ENCODE peak calls at places on chromosomes 13 and 19, in four cellular contexts. One of them, this sample, is unnamed.

GRCh38 chr13:45849408-45849807 is 2.1 kb downstream of the SIAH3 start:
- DNase-seq in heart right ventricle: no peak
- DNase-seq in colonic mucosa: no peak
- DNase-seq in AG04450: no peak
- DNase-seq in this sample: no peak

GRCh38 chr19:45045671-45046353 is 7.0 kb downstream of the CLASRP start:
- DNase-seq in heart right ventricle: no peak
- DNase-seq in colonic mucosa: no peak
- DNase-seq in AG04450: no peak
- DNase-seq in this sample: no peak

GRCh38 chr19:30696514-30696913 is 324.3 kb downstream of the ZNF536 start:
- DNase-seq in colonic mucosa: no peak
- DNase-seq in AG04450: no peak
- DNase-seq in heart right ventricle: no peak
- DNase-seq in this sample: no peak

GRCh38 chr13:105598551-105598950 is 936.9 kb downstream of the EFNB2 start:
- DNase-seq in colonic mucosa: no peak
- DNase-seq in heart right ventricle: no peak
- DNase-seq in AG04450: no peak
- DNase-seq in this sample: no peak

GRCh38 chr13:65188691-65189090 is 2041.4 kb downstream of the PCDH9 start:
- DNase-seq in heart right ventricle: no peak
- DNase-seq in AG04450: no peak
- DNase-seq in colonic mucosa: no peak
- DNase-seq in this sample: no peak

GRCh38 chr19:17011485-17011884 is 15.1 kb downstream of the CPAMD8 start:
- DNase-seq in colonic mucosa: no peak
- DNase-seq in heart right ventricle: no peak
- DNase-seq in AG04450: no peak
- DNase-seq in this sample: no peak

GRCh38 chr19:3275068-3275582 is 50.7 kb downstream of the CELF5 start:
- DNase-seq in colonic mucosa: no peak
- DNase-seq in heart right ventricle: no peak
- DNase-seq in AG04450: no peak
- DNase-seq in this sample: no peak

GRCh38 chr19:47514151-47514868 is 553 bp downstream of the NAPA start:
- DNase-seq in AG04450: no peak
- DNase-seq in colonic mucosa: peak
- DNase-seq in heart right ventricle: no peak
- DNase-seq in this sample: no peak

GRCh38 chr13:34156841-34157365 is 339.0 kb downstream of the RFC3 start:
- DNase-seq in heart right ventricle: peak
- DNase-seq in colonic mucosa: peak
- DNase-seq in AG04450: peak
- DNase-seq in this sample: peak

GRCh38 chr13:76463314-76463713 is 422.9 kb downstream of the KCTD12 start:
- DNase-seq in colonic mucosa: no peak
- DNase-seq in heart right ventricle: no peak
- DNase-seq in AG04450: no peak
- DNase-seq in this sample: no peak

GRCh38 chr19:29771708-29772415 is 39.9 kb upstream of the CCNE1 start:
- DNase-seq in heart right ventricle: peak
- DNase-seq in AG04450: peak
- DNase-seq in colonic mucosa: peak
- DNase-seq in this sample: no peak

GRCh38 chr19:15631817-15632216 is 8.9 kb upstream of the CYP4F3 start:
- DNase-seq in heart right ventricle: no peak
- DNase-seq in colonic mucosa: no peak
- DNase-seq in AG04450: no peak
- DNase-seq in this sample: peak

GRCh38 chr13:100879255-100879654 is 204.7 kb upstream of the TMTC4 start:
- DNase-seq in AG04450: no peak
- DNase-seq in heart right ventricle: no peak
- DNase-seq in colonic mucosa: no peak
- DNase-seq in this sample: no peak

GRCh38 chr13:52179925-52180324 is 20.5 kb upstream of the NEK3 start:
- DNase-seq in AG04450: no peak
- DNase-seq in colonic mucosa: no peak
- DNase-seq in heart right ventricle: no peak
- DNase-seq in this sample: no peak

GRCh38 chr13:93375491-93375890 is 148.9 kb downstream of the GPC6 start:
- DNase-seq in heart right ventricle: no peak
- DNase-seq in AG04450: no peak
- DNase-seq in colonic mucosa: no peak
- DNase-seq in this sample: no peak

GRCh38 chr13:35720690-35721554 is 244.4 kb upstream of the MAB21L1 start:
- DNase-seq in heart right ventricle: peak
- DNase-seq in colonic mucosa: peak
- DNase-seq in AG04450: no peak
- DNase-seq in this sample: no peak

GRCh38 chr13:99299545-99300341 is 7.5 kb downstream of the GPR183 start:
- DNase-seq in colonic mucosa: no peak
- DNase-seq in heart right ventricle: no peak
- DNase-seq in AG04450: no peak
- DNase-seq in this sample: no peak

GRCh38 chr19:36255316-36255715 is 40.4 kb downstream of the ZNF146 start:
- DNase-seq in colonic mucosa: no peak
- DNase-seq in AG04450: no peak
- DNase-seq in heart right ventricle: no peak
- DNase-seq in this sample: no peak

GRCh38 chr19:57233207-57233606 is 2.4 kb downstream of the AURKC start:
- DNase-seq in heart right ventricle: no peak
- DNase-seq in colonic mucosa: no peak
- DNase-seq in AG04450: no peak
- DNase-seq in this sample: no peak

GRCh38 chr13:65825039-65825438 is 1405.1 kb downstream of the PCDH9 start:
- DNase-seq in heart right ventricle: no peak
- DNase-seq in colonic mucosa: no peak
- DNase-seq in AG04450: no peak
- DNase-seq in this sample: no peak

GRCh38 chr13:29546662-29547061 is 48.8 kb downstream of the SLC7A1 start:
- DNase-seq in heart right ventricle: no peak
- DNase-seq in AG04450: no peak
- DNase-seq in colonic mucosa: no peak
- DNase-seq in this sample: no peak

GRCh38 chr19:18346091-18346490 is 5.7 kb downstream of the PGPEP1 start:
- DNase-seq in heart right ventricle: no peak
- DNase-seq in AG04450: no peak
- DNase-seq in colonic mucosa: peak
- DNase-seq in this sample: no peak

GRCh38 chr13:29583073-29583785 is 12.3 kb downstream of the SLC7A1 start:
- DNase-seq in AG04450: no peak
- DNase-seq in heart right ventricle: no peak
- DNase-seq in colonic mucosa: peak
- DNase-seq in this sample: no peak

GRCh38 chr13:97982286-97982685 is 28.8 kb downstream of the IPO5 start:
- DNase-seq in heart right ventricle: no peak
- DNase-seq in colonic mucosa: no peak
- DNase-seq in AG04450: no peak
- DNase-seq in this sample: no peak

GRCh38 chr19:43464089-43464775 is 1.2 kb downstream of the LYPD3 start:
- DNase-seq in heart right ventricle: peak
- DNase-seq in AG04450: no peak
- DNase-seq in colonic mucosa: peak
- DNase-seq in this sample: no peak

GRCh38 chr13:33994198-33994597 is 176.2 kb downstream of the RFC3 start:
- DNase-seq in AG04450: no peak
- DNase-seq in colonic mucosa: no peak
- DNase-seq in heart right ventricle: no peak
- DNase-seq in this sample: no peak

GRCh38 chr19:57583521-57584416 is at the start of gene ZIK1:
- DNase-seq in colonic mucosa: peak
- DNase-seq in AG04450: peak
- DNase-seq in heart right ventricle: peak
- DNase-seq in this sample: peak

GRCh38 chr19:56603829-56604228 is 8.7 kb downstream of the ZNF71 start:
- DNase-seq in heart right ventricle: no peak
- DNase-seq in colonic mucosa: no peak
- DNase-seq in AG04450: no peak
- DNase-seq in this sample: no peak

GRCh38 chr13:44576396-44577235 is 486 bp upstream of the TSC22D1 start:
- DNase-seq in heart right ventricle: no peak
- DNase-seq in colonic mucosa: no peak
- DNase-seq in AG04450: no peak
- DNase-seq in this sample: no peak

GRCh38 chr19:35090160-35090794 is 25.3 kb upstream of the FXYD3 start:
- DNase-seq in AG04450: no peak
- DNase-seq in colonic mucosa: peak
- DNase-seq in heart right ventricle: peak
- DNase-seq in this sample: no peak

GRCh38 chr19:35086455-35086854 is 29.2 kb upstream of the FXYD3 start:
- DNase-seq in heart right ventricle: no peak
- DNase-seq in AG04450: no peak
- DNase-seq in colonic mucosa: no peak
- DNase-seq in this sample: no peak

GRCh38 chr19:35089554-35089953 is 26.1 kb upstream of the FXYD3 start:
- DNase-seq in colonic mucosa: no peak
- DNase-seq in heart right ventricle: no peak
- DNase-seq in AG04450: no peak
- DNase-seq in this sample: no peak

GRCh38 chr19:35087393-35087792 is 28.2 kb upstream of the FXYD3 start:
- DNase-seq in heart right ventricle: no peak
- DNase-seq in AG04450: no peak
- DNase-seq in colonic mucosa: no peak
- DNase-seq in this sample: no peak

GRCh38 chr19:35088514-35088913 is 27.1 kb upstream of the FXYD3 start:
- DNase-seq in heart right ventricle: no peak
- DNase-seq in AG04450: peak
- DNase-seq in colonic mucosa: no peak
- DNase-seq in this sample: no peak
- TF ChIP-seq CTCF in heart right ventricle: no peak
- TF ChIP-seq CTCF in AG04450: peak
- TF ChIP-seq CTCF in colonic mucosa: no peak
- TF ChIP-seq CTCF in this sample: no peak

GRCh38 chr13:47112205-47112896 is 215.5 kb upstream of the HTR2A start:
- DNase-seq in colonic mucosa: no peak
- DNase-seq in AG04450: no peak
- DNase-seq in heart right ventricle: no peak
- DNase-seq in this sample: no peak

GRCh38 chr13:47110833-47111240 is 214.0 kb upstream of the HTR2A start:
- DNase-seq in colonic mucosa: no peak
- DNase-seq in heart right ventricle: no peak
- DNase-seq in AG04450: no peak
- DNase-seq in this sample: no peak

GRCh38 chr13:47114030-47114429 is 217.2 kb upstream of the HTR2A start:
- DNase-seq in colonic mucosa: no peak
- DNase-seq in heart right ventricle: no peak
- DNase-seq in AG04450: peak
- DNase-seq in this sample: no peak

GRCh38 chr13:47111499-47111898 is 214.6 kb upstream of the HTR2A start:
- DNase-seq in colonic mucosa: no peak
- DNase-seq in AG04450: no peak
- DNase-seq in heart right ventricle: no peak
- DNase-seq in this sample: no peak

GRCh38 chr13:47112900-47113299 is 216.0 kb upstream of the HTR2A start:
- DNase-seq in AG04450: no peak
- DNase-seq in heart right ventricle: no peak
- DNase-seq in colonic mucosa: no peak
- DNase-seq in this sample: no peak
- H3K27ac ChIP-seq in AG04450: no peak
- H3K27ac ChIP-seq in heart right ventricle: no peak
- H3K27ac ChIP-seq in colonic mucosa: no peak
- H3K27ac ChIP-seq in this sample: no peak

DNA sequence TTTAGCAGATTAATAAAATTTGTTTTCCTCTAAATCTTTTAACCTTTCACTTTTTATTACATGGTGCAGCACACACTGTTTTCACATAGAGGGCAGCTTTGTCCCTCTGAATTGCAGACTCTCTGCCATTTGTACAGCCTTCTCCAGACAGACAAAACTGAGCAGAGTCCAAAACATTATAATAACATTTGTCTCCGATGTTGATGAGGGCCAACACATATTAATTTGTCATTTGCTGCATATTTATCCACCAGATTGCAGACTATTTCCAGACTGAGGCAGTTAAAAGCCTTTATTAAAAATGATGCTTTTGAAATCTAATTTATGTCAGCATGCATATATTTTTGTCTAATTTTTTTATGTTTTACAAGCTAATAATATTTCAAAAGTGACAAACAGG is 1251.9 kb upstream of the SLC10A2 start:
- DNase-seq in heart right ventricle: no peak
- DNase-seq in colonic mucosa: no peak
- DNase-seq in AG04450: no peak
- DNase-seq in this sample: no peak
- TF ChIP-seq CTCF in heart right ventricle: peak
- TF ChIP-seq CTCF in colonic mucosa: no peak
- TF ChIP-seq CTCF in AG04450: peak
- TF ChIP-seq CTCF in this sample: no peak

DNA sequence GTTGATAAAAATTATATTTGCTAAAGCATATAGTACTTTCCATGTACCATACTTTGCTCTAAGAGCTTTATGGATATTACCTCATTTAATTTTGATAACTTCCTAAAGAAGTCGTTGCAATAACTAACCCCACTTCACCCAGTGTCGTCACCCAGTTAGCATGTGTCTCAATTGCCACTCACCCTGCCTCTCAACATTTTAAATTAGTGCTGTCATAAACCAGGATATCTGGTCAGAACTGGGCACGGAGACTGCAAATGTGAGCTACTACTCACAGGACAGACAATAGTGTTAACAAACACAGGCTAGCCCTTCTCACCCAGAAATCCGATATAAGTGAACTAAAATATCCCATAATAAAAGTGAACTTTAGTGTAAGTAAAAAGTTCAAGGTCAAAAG is 430.6 kb downstream of the KLF12 start:
- DNase-seq in colonic mucosa: no peak
- DNase-seq in AG04450: no peak
- DNase-seq in heart right ventricle: no peak
- DNase-seq in this sample: no peak
- H3K27ac ChIP-seq in colonic mucosa: peak
- H3K27ac ChIP-seq in AG04450: no peak
- H3K27ac ChIP-seq in heart right ventricle: no peak
- H3K27ac ChIP-seq in this sample: no peak

GRCh38 chr13:49869514-49869913 is 66.6 kb downstream of the SPRYD7 start:
- DNase-seq in colonic mucosa: no peak
- DNase-seq in AG04450: no peak
- DNase-seq in heart right ventricle: no peak
- DNase-seq in this sample: no peak
- TF ChIP-seq CTCF in colonic mucosa: no peak
- TF ChIP-seq CTCF in AG04450: peak
- TF ChIP-seq CTCF in heart right ventricle: peak
- TF ChIP-seq CTCF in this sample: no peak

GRCh38 chr13:110261166-110262081 is 45.5 kb downstream of the COL4A1 start:
- DNase-seq in heart right ventricle: no peak
- DNase-seq in AG04450: no peak
- DNase-seq in colonic mucosa: no peak
- DNase-seq in this sample: no peak
- H3K27ac ChIP-seq in heart right ventricle: peak
- H3K27ac ChIP-seq in AG04450: no peak
- H3K27ac ChIP-seq in colonic mucosa: peak
- H3K27ac ChIP-seq in this sample: peak

DNA sequence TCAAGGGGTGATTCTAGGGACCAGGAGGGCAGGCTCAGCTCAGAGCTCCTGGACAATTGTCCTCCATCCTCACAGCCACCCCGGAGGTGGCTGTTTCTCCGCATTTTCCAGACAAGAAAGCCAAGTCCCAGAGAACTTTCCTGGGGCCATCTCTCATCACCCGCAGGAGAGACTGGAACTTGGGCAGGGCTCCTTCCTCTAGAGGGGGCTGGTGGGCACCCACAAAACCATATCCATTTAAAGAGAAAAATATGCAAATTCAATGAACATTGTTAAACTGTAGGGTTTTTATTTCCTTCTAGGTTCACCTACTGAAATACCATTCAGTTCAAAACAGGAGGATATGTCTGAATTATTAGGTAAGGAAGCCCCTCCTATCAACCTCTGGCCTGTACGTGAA is 16.6 kb downstream of the SPACA7 start:
- DNase-seq in AG04450: no peak
- DNase-seq in colonic mucosa: no peak
- DNase-seq in heart right ventricle: no peak
- DNase-seq in this sample: no peak
- TF ChIP-seq CTCF in AG04450: no peak
- TF ChIP-seq CTCF in colonic mucosa: no peak
- TF ChIP-seq CTCF in heart right ventricle: no peak
- TF ChIP-seq CTCF in this sample: no peak